ENCODE peak calls at places on chromosomes 2 and 18, in four cellular contexts. T, W, S and A are unnamed samples.

GRCh38 chr2:68970566-68970965 is 3.9 kb upstream of the GKN1 start:
- DNase-seq in S (no peak), T (no peak), W (no peak), A (no peak)

GRCh38 chr2:148653437-148653836 is 8.9 kb downstream of the EPC2 start:
- DNase-seq in W (no peak), T (no peak), S (peak), A (no peak)

GRCh38 chr2:228242591-228242990 is 61.1 kb upstream of the SPHKAP start:
- DNase-seq in T (no peak), W (no peak), S (no peak), A (no peak)

GRCh38 chr2:39743170-39743851 is 35.7 kb downstream of the THUMPD2 start:
- DNase-seq in S (no peak), W (no peak), T (no peak), A (no peak)

GRCh38 chr18:58988595-58988994 is 123.9 kb downstream of the ZNF532 start:
- DNase-seq in T (no peak), S (no peak), W (no peak), A (no peak)

GRCh38 chr2:30150786-30151185 is 4.0 kb downstream of the YPEL5 start:
- DNase-seq in T (no peak), S (no peak), W (no peak), A (no peak)

GRCh38 chr2:239225921-239226561 is 174.8 kb downstream of the HDAC4 start:
- DNase-seq in W (no peak), T (no peak), S (no peak), A (no peak)

GRCh38 chr2:223442874-223443273 is 159.3 kb downstream of the SCG2 start:
- DNase-seq in T (no peak), S (no peak), W (no peak), A (no peak)

GRCh38 chr2:101277111-101277510 is 24.4 kb downstream of the CNOT11 start:
- DNase-seq in W (no peak), T (no peak), S (no peak), A (no peak)

GRCh38 chr2:32942728-32943485 is 3.8 kb upstream of the LTBP1 start:
- DNase-seq in S (no peak), T (no peak), W (no peak), A (no peak)
- TF ChIP-seq ZBTB33 in S (no peak), T (no peak), W (no peak), A (no peak)

DNA sequence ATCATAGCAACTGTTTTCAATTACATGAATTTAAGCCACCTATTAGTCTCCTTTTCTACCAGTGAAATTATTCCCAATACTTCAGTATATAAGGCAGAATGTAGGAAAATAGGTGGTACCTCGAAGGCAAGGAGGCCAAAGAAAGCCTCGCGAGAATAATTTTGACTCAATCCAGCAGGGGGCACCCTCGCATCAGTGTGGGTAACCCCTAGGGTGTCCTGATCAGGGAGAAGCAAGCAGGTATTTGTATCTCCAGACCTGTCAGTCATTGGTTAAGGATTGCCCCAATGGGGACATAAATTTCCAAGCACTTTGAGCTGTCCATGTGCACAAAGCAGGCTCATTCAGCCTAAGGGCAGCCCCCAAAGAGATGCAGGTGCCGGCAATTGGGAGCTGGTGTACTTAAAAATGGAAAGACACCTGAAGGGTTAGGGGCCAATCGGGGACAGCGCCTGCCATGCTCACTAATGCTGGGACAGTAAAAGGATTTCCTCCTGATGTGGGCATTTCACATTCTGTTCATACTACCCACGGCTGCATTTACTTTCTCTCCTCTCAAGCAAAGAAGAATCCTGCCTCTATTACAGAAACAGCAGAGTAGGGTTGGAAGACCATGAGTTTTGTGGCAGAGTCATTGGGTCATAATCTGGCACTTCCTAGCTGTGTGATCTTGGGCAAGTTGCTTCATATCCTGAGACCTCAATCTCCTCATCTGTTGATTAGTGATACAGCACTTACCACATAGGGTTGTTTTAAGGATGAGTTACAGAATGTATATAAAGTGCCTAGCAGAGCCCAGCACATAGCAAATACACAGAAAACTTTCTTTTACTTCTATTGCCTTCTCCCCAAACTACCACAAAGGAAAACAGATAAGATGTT is 136.1 kb downstream of the ICOS start:
- DNase-seq in T (peak), S (no peak), W (peak), A (peak)
- TF ChIP-seq USF2 in T (no peak), S (no peak), W (no peak), A (no peak)

DNA sequence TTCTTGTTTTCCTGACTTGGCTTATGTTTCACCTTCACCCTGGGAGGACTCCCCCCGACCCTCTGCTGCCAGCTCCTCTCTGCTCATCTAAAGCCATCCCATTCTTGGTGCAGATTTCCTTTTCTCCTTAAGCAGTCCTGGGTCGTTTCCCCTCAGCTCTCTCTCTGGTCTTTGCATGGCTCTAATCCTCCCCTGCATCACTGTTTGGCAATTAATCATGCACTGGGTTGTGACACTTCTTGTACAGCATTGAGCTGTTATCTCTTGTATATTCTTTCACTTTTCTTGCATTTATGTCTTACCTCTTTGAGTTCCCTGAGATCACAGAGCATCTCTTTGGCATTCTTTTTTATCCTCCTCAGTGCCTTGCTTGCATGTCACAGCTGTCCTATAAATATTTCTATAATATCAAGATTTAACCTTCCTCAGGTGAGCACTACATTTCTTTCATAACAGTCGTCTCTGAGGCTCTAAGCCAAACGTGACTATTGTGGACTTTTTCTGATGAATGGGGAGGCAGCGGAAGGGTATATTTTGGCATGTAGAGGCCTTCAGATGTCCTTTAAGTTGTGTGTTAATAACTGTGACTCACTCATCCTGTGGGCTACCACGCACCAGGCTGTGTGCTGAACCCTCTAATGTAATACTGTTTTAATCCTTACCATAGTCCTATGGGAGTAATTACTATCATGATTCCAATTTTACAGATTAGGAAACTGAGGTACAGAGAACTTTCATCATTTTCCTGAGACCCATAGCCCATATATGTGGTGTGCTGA is 507.5 kb downstream of the SLC4A3 start:
- DNase-seq in S (no peak), W (no peak), T (no peak), A (no peak)
- TF ChIP-seq ZBTB33 in S (no peak), W (no peak), T (no peak), A (no peak)

DNA sequence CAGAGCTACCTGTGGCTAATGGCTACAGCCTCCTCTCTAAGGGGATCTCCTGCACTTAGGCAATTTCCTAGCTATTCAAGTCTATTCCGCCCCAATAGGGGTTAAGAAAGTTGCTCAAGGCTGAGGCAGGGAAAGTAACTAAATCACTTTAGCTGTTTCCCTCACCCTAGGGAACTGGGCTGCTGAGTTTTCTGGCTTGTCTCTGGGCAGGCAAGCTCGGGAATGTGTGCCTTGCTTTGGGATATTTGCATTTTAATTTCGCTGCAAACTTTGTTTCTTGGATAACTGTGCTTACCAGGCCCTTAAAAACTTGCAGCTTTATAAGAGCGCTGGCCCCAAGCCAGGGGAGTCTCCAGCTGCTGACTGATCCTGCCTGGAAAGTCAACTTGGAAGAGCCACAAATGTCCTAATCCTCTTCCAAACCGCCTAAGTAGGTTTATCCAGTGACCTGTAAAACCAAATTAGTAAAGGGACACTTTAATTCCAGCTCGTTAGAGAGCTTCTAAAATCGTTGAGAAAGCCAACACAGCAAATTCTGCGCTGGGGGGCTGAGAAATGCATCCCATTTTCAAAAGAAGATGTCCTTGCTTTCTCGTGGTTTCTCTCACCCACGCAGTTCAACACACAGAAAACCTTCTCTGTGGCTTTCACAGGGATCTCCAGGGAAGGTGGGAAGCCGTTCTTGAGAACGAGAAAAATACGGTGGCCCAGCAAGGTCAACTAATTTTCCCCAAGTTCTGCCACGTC is 59.5 kb upstream of the SP3 start:
- DNase-seq in W (no peak), S (no peak), T (no peak), A (no peak)
- TF ChIP-seq USF2 in W (no peak), S (no peak), T (no peak), A (no peak)